ENCODE peak calls at places on chromosomes 2 and 18, in four cellular contexts. One of them, this sample, is unnamed.

GRCh38 chr18:8794133-8794986 is 89.0 kb downstream of the MTCL1 start:
- DNase-seq in GM12891: no peak
- DNase-seq in K562: no peak
- DNase-seq in H1: no peak
- DNase-seq in this sample: no peak

GRCh38 chr2:197939787-197940186 is 135.4 kb downstream of the PLCL1 start:
- DNase-seq in GM12891: no peak
- DNase-seq in H1: no peak
- DNase-seq in K562: no peak
- DNase-seq in this sample: no peak

GRCh38 chr18:39434223-39434622 is 1868.6 kb upstream of the CELF4 start:
- DNase-seq in H1: no peak
- DNase-seq in GM12891: no peak
- DNase-seq in K562: no peak
- DNase-seq in this sample: no peak

GRCh38 chr2:239595711-239596110 is 194.9 kb upstream of the HDAC4 start:
- DNase-seq in GM12891: no peak
- DNase-seq in H1: no peak
- DNase-seq in K562: no peak
- DNase-seq in this sample: no peak

GRCh38 chr18:5900249-5900648 is 4.9 kb upstream of the TMEM200C start:
- DNase-seq in K562: no peak
- DNase-seq in GM12891: no peak
- DNase-seq in H1: no peak
- DNase-seq in this sample: no peak

GRCh38 chr2:51103205-51103604 is 71.3 kb upstream of the NRXN1 start:
- DNase-seq in GM12891: no peak
- DNase-seq in K562: no peak
- DNase-seq in H1: peak
- DNase-seq in this sample: no peak

GRCh38 chr2:221125691-221126090 is 446.4 kb downstream of the EPHA4 start:
- DNase-seq in K562: no peak
- DNase-seq in GM12891: no peak
- DNase-seq in H1: no peak
- DNase-seq in this sample: no peak

GRCh38 chr2:100818606-100819364 is 1.2 kb upstream of the NPAS2 start:
- DNase-seq in H1: no peak
- DNase-seq in GM12891: no peak
- DNase-seq in K562: no peak
- DNase-seq in this sample: peak

GRCh38 chr2:66050392-66050791 is 384.5 kb upstream of the MEIS1 start:
- DNase-seq in H1: no peak
- DNase-seq in K562: no peak
- DNase-seq in GM12891: no peak
- DNase-seq in this sample: no peak

GRCh38 chr2:16115881-16116830 is 175.8 kb downstream of the MYCN start:
- DNase-seq in GM12891: no peak
- DNase-seq in K562: no peak
- DNase-seq in H1: no peak
- DNase-seq in this sample: no peak

GRCh38 chr2:27071990-27072830 is 756 bp upstream of the OST4 start:
- DNase-seq in H1: no peak
- DNase-seq in K562: no peak
- DNase-seq in GM12891: no peak
- DNase-seq in this sample: no peak

GRCh38 chr2:188333751-188334524 is 42.3 kb downstream of the GULP1 start:
- DNase-seq in GM12891: no peak
- DNase-seq in K562: no peak
- DNase-seq in H1: no peak
- DNase-seq in this sample: no peak

GRCh38 chr2:234462218-234462992 is 34.5 kb downstream of the ARL4C start:
- DNase-seq in K562: no peak
- DNase-seq in GM12891: no peak
- DNase-seq in H1: no peak
- DNase-seq in this sample: no peak

GRCh38 chr18:77069931-77070330 is 62.7 kb downstream of the MBP start:
- DNase-seq in GM12891: no peak
- DNase-seq in K562: no peak
- DNase-seq in H1: no peak
- DNase-seq in this sample: no peak

GRCh38 chr2:173323371-173323770 is 31.3 kb upstream of the CDCA7 start:
- DNase-seq in H1: no peak
- DNase-seq in GM12891: no peak
- DNase-seq in K562: no peak
- DNase-seq in this sample: no peak

GRCh38 chr2:240452471-240453256 is 17.2 kb downstream of the GPC1 start:
- DNase-seq in H1: no peak
- DNase-seq in GM12891: peak
- DNase-seq in K562: peak
- DNase-seq in this sample: no peak

GRCh38 chr2:100125641-100126040 is 16.7 kb downstream of the AFF3 start:
- DNase-seq in H1: no peak
- DNase-seq in K562: no peak
- DNase-seq in GM12891: no peak
- DNase-seq in this sample: no peak

GRCh38 chr2:71275939-71276310 is 49.0 kb upstream of the PAIP2B start:
- DNase-seq in GM12891: no peak
- DNase-seq in K562: no peak
- DNase-seq in H1: no peak
- DNase-seq in this sample: no peak

GRCh38 chr2:43123486-43123885 is 102.9 kb downstream of the ZFP36L2 start:
- DNase-seq in GM12891: no peak
- DNase-seq in K562: no peak
- DNase-seq in H1: no peak
- DNase-seq in this sample: no peak
- TF ChIP-seq TAF1 in GM12891: no peak
- TF ChIP-seq TAF1 in K562: no peak
- TF ChIP-seq TAF1 in H1: no peak
- TF ChIP-seq TAF1 in this sample: no peak

GRCh38 chr2:73070651-73071451 is 661 bp downstream of the SFXN5 start:
- DNase-seq in H1: peak
- DNase-seq in GM12891: peak
- DNase-seq in K562: peak
- DNase-seq in this sample: peak
- TF ChIP-seq POLR2A in H1: no peak
- TF ChIP-seq POLR2A in GM12891: no peak
- TF ChIP-seq POLR2A in K562: no peak
- TF ChIP-seq POLR2A in this sample: no peak

GRCh38 chr2:199462167-199462976 is 4.6 kb upstream of the SATB2 start:
- DNase-seq in K562: no peak
- DNase-seq in GM12891: peak
- DNase-seq in H1: no peak
- DNase-seq in this sample: no peak
- TF ChIP-seq POLR2AphosphoS5 in K562: no peak
- TF ChIP-seq POLR2AphosphoS5 in GM12891: no peak
- TF ChIP-seq POLR2AphosphoS5 in H1: no peak
- TF ChIP-seq POLR2AphosphoS5 in this sample: no peak

DNA sequence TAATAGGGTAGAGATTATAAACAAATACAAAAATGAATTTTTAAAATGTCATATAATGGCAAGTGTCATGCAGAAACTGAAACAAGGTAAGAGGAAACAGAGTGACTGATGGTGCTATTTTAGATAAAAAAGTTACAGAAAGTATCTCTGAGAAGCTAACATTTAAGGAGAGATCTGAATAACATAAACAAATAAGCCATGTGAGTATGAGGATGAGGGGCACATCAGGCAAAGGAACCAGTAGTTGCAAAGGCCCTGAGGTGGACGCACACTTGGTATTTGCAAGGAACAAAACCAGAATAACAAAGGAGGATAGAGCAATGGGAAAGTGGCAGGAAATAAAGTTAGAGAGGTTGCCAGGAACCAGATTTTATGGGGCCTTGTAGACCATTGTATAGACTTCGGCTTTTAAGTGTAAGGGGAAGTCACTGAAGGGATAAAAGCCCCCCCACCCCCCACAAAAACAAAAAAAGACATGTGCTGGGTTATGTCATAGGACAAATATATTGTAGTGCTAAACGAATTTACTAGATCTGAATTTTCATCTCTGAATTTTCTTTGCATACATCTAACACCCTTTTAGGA is 159.2 kb downstream of the DTNB start:
- DNase-seq in K562: no peak
- DNase-seq in H1: no peak
- DNase-seq in GM12891: no peak
- DNase-seq in this sample: no peak
- TF ChIP-seq TAF1 in K562: no peak
- TF ChIP-seq TAF1 in H1: no peak
- TF ChIP-seq TAF1 in GM12891: no peak
- TF ChIP-seq TAF1 in this sample: no peak

DNA sequence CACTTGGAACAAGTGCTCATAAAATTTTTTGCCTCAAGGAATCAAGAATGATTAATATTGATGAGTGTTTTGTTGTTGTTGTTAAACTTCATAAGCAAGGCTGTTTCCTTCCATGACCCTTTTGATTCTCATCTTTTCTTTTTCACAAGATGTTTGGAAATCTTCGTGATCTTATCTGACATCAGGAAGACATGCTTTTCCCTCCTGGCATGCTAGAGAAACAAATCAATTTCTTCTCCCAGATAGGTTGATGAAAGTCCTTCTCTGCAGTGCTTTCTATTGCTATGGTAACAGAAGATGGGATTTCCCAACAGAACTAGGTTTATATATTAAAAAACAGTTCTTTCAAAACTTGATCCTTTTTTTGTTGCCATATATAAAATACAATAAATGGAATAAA is 85.2 kb downstream of the EML6 start:
- DNase-seq in GM12891: no peak
- DNase-seq in K562: no peak
- DNase-seq in H1: no peak
- DNase-seq in this sample: no peak
- TF ChIP-seq POLR2A in GM12891: no peak
- TF ChIP-seq POLR2A in K562: no peak
- TF ChIP-seq POLR2A in H1: no peak
- TF ChIP-seq POLR2A in this sample: no peak

DNA sequence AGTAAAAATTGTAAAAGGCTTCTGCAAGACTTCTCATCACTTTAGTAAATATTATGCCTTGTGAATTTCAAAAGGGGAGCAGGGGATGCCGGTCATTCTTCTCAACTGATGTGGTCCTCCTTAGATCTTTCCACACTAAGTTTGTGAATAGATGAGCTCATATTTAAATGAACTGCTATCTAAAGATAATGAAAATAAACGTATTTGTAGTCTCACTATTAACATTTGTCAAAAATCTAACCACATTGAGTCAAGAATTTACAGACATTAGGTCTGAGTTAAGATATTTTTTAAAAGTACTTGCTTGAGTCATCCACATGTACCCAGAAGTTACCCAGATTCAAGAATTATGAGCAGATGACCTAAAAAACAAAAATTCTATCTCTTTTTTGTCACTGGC is 6.5 kb downstream of the PRPF40A start:
- DNase-seq in GM12891: no peak
- DNase-seq in K562: no peak
- DNase-seq in H1: no peak
- DNase-seq in this sample: no peak
- TF ChIP-seq POLR2AphosphoS5 in GM12891: no peak
- TF ChIP-seq POLR2AphosphoS5 in K562: no peak
- TF ChIP-seq POLR2AphosphoS5 in H1: no peak
- TF ChIP-seq POLR2AphosphoS5 in this sample: no peak

DNA sequence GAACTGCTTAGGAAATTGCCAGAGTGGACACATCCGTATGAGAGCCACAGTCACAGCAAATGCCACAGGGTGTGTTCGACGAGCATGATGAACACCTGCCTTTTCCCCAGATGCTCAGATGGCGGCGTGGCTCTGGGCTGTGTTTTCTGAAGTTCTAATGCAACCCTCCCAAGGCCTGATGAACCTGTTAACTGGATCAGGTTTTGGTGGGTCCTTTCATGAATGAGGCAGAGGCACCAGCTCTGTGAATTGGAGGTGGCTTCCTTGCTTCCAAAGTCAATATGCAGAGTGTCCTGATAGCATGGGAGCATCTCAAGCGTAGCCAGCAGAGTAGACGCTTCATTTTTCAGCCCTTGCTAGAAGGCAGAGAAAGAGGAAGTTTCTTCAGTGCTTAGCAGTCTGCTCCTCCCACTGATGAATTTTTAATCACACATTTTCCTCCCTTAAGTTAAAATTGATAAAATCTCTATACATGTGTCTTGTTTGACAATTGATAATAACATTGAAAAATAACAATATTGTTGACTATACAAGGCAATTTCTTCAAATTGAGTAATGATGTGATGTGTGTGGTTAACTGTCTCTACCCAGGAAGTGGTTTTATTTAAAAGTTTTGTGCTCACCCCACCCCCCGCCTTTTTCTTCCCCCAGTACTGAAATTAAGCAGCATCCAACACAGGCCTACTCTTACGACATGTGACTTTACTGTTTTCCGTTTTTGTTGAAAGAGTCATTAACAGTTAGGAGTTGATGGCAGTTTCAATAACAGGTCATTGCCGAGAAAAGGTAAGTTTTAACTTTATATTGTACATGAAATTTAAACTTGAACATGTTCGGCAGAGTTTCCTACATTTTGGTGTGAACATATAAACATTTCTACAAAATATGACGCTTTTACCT is at the start of gene ARHGAP15:
- DNase-seq in GM12891: peak
- DNase-seq in H1: no peak
- DNase-seq in K562: no peak
- DNase-seq in this sample: peak
- TF ChIP-seq TAF1 in GM12891: peak
- TF ChIP-seq TAF1 in H1: no peak
- TF ChIP-seq TAF1 in K562: no peak
- TF ChIP-seq TAF1 in this sample: peak

GRCh38 chr2:237742614-237743013 is 56.0 kb upstream of the RBM44 start:
- DNase-seq in H1: no peak
- DNase-seq in K562: no peak
- DNase-seq in GM12891: no peak
- DNase-seq in this sample: no peak
- TF ChIP-seq POLR2A in H1: no peak
- TF ChIP-seq POLR2A in K562: no peak
- TF ChIP-seq POLR2A in GM12891: no peak
- TF ChIP-seq POLR2A in this sample: no peak

GRCh38 chr2:134119672-134120159 is 134.2 kb upstream of the MGAT5 start:
- DNase-seq in K562: peak
- DNase-seq in H1: no peak
- DNase-seq in GM12891: peak
- DNase-seq in this sample: peak

GRCh38 chr2:134119117-134119671 is 134.7 kb upstream of the MGAT5 start:
- DNase-seq in H1: no peak
- DNase-seq in K562: no peak
- DNase-seq in GM12891: no peak
- DNase-seq in this sample: no peak

GRCh38 chr2:134120160-134120717 is 133.6 kb upstream of the MGAT5 start:
- DNase-seq in K562: peak
- DNase-seq in GM12891: no peak
- DNase-seq in H1: no peak
- DNase-seq in this sample: no peak

GRCh38 chr2:134117651-134118050 is 136.2 kb upstream of the MGAT5 start:
- DNase-seq in H1: no peak
- DNase-seq in GM12891: no peak
- DNase-seq in K562: no peak
- DNase-seq in this sample: no peak

GRCh38 chr2:134118279-134119116 is 135.4 kb upstream of the MGAT5 start:
- DNase-seq in K562: peak
- DNase-seq in H1: no peak
- DNase-seq in GM12891: peak
- DNase-seq in this sample: peak
- TF ChIP-seq POLR2AphosphoS5 in K562: peak
- TF ChIP-seq POLR2AphosphoS5 in H1: no peak
- TF ChIP-seq POLR2AphosphoS5 in GM12891: no peak
- TF ChIP-seq POLR2AphosphoS5 in this sample: no peak

This sample was measured in GM12892.